ENCODE peak calls at places on chromosomes 12 and 14, in ten cellular contexts. V is foreskin keratinocyte, T is fibroblast of mammary gland, M is GM23338, P is lower leg skin, A is H9, X is ascending aorta, K is left ventricle myocardium inferior, N is progenitor cell of endocrine pancreas, O is lower lobe of right lung. C is an unnamed sample.

GRCh38 chr14:59787045-59787674 is 83.4 kb downstream of the RTN1 start:
- DNase-seq in V (no peak), T (no peak), M (peak), P (no peak), A (peak), X (no peak), K (no peak), N (no peak), O (no peak), C (no peak)

GRCh38 chr14:92316937-92317336 is 6.0 kb upstream of the SLC24A4 start:
- DNase-seq in V (peak), T (no peak), M (peak), P (no peak), A (no peak), X (no peak), K (no peak), N (no peak), O (no peak), C (no peak)

GRCh38 chr12:11958216-11959091 is 112.3 kb upstream of the BCL2L14 start:
- DNase-seq in V (peak), T (peak), M (no peak), P (no peak), A (no peak), X (no peak), K (no peak), N (no peak), O (no peak), C (no peak)

GRCh38 chr14:75229576-75229922 is 49.1 kb upstream of the FOS start:
- DNase-seq in V (peak), T (no peak), M (no peak), P (no peak), A (no peak), X (no peak), K (no peak), N (no peak), O (no peak), C (peak)

GRCh38 chr14:23294734-23295561 is 7.7 kb downstream of the PPP1R3E start:
- DNase-seq in V (peak), T (peak), M (peak), P (no peak), A (peak), X (no peak), K (no peak), N (no peak), O (peak), C (peak)

GRCh38 chr12:93122089-93122488 is 193.0 kb upstream of the EEA1 start:
- DNase-seq in V (peak), T (peak), M (no peak), P (no peak), A (no peak), X (no peak), K (no peak), N (no peak), O (no peak), C (no peak)

GRCh38 chr14:65170768-65171251 is 68.5 kb upstream of the MAX start:
- DNase-seq in V (peak), T (peak), M (peak), P (no peak), A (peak), X (no peak), K (no peak), N (no peak), O (no peak), C (peak)

GRCh38 chr12:32402170-32402569 is 2.8 kb downstream of the FGD4 start:
- DNase-seq in V (no peak), T (no peak), M (no peak), P (no peak), A (no peak), X (no peak), K (no peak), N (no peak), O (no peak), C (no peak)

GRCh38 chr12:24411948-24412347 is 462.5 kb upstream of the SOX5 start:
- DNase-seq in V (no peak), T (no peak), M (no peak), P (no peak), A (no peak), X (no peak), K (no peak), N (no peak), O (no peak), C (no peak)

GRCh38 chr12:91774471-91774921 is 371.1 kb downstream of the BTG1 start:
- DNase-seq in V (peak), T (peak), M (no peak), P (no peak), A (no peak), X (no peak), K (no peak), N (no peak), O (no peak), C (peak)

DNA sequence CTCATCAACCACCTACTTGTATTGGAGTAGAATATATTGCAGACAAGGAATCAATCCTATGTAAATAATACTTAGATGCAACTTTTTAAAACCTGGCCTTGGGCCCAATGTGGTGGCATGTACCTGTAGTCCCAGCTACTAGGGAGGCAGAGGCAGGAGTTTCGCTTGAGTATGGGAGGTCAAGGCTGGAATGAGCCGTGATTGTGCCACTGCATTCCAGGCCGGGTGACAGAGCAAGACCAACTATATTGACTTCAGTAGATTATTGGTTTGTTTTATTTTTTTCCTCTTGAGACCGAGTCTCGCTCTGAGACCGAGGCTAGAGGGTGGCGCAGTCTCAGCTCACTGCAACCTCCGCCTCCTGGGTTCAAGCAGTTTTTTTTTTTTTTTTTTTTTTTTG is 3.6 kb downstream of the LARP4 start:
- DNase-seq in V (no peak), T (no peak), M (no peak), P (no peak), A (no peak), X (no peak), K (no peak), N (no peak), O (no peak), C (no peak)
- TF ChIP-seq CTCF in V (no peak), T (no peak), M (no peak), P (no peak), A (no peak), X (no peak), K (no peak), N (no peak), O (no peak), C (no peak)

DNA sequence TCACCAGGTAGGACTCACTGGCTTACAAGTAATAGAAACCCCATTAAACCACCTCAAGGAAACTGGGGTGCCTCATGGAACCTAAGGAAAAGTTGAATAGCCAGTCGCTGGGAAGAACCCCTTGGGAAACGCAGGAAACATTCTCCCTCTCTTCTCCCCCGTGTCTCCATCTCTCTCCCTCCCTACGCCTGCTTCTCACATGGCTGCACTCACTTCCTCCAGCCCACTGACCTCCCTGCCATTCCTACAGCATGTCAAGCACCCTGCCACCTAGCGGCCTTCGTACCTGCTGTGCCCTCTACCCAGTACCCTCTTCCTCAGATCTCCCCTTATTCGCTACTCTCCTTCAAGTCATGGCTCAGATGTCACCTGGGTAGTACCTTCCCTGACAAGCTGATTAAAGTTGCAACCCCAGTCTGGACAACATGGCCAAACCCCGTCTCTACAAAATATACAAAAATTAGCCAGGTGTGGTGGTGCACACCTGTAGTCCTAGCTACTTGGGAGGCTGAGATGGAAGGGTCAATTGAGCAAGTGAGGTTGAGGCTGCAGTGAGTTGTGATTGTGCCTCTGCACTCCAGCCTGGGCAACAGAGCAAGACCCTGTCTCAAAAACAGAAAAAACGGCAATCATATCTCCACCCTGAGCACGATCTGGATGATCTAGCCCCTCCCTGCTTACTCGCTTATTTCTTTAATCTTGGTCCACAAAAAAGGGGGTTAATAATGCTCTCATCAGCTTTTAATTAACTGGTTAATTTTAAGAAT is 6.4 kb upstream of the DTX1 start:
- DNase-seq in V (no peak), T (no peak), M (peak), P (no peak), A (peak), X (no peak), K (no peak), N (no peak), O (no peak), C (peak)
- TF ChIP-seq CTCF in V (peak), T (peak), M (peak), P (no peak), A (peak), X (no peak), K (peak), N (peak), O (peak), C (no peak)

DNA sequence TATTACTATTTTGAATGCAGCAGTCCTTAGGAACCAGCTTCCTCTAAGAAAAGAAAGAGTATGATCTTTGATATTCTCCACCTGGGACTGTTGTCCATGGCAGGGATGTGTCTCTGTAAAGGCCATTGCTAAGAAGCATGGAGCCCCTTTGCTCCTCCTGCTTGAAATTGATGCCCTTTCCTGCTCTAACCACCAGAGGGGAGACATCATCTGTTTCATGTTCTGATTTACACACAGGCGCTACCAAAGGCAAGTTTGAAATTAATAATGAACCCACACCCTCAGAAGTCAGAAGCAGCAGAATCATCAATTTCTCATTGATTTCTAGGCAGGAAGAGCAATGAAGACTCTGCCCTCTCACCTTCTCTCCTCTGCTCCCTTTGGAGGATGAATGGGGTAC is 253.8 kb downstream of the RMST start:
- DNase-seq in V (peak), T (peak), M (peak), P (no peak), A (peak), X (no peak), K (no peak), N (no peak), O (no peak), C (no peak)
- TF ChIP-seq CTCF in V (peak), T (peak), M (peak), P (no peak), A (peak), X (no peak), K (peak), N (peak), O (peak), C (no peak)

GRCh38 chr12:48197549-48197966 is 5.5 kb downstream of the OR10AD1 start:
- DNase-seq in V (no peak), T (peak), M (peak), P (peak), A (no peak), X (no peak), K (no peak), N (no peak), O (no peak), C (peak)

GRCh38 chr12:48198619-48198973 is 4.5 kb downstream of the OR10AD1 start:
- DNase-seq in V (no peak), T (no peak), M (peak), P (peak), A (peak), X (no peak), K (peak), N (no peak), O (peak), C (peak)

GRCh38 chr12:48199784-48200198 is 3.3 kb downstream of the OR10AD1 start:
- DNase-seq in V (no peak), T (peak), M (peak), P (no peak), A (no peak), X (no peak), K (no peak), N (no peak), O (no peak), C (no peak)

GRCh38 chr12:48198985-48199384 is 4.1 kb downstream of the OR10AD1 start:
- DNase-seq in V (no peak), T (no peak), M (no peak), P (no peak), A (no peak), X (no peak), K (no peak), N (no peak), O (no peak), C (no peak)

DNA sequence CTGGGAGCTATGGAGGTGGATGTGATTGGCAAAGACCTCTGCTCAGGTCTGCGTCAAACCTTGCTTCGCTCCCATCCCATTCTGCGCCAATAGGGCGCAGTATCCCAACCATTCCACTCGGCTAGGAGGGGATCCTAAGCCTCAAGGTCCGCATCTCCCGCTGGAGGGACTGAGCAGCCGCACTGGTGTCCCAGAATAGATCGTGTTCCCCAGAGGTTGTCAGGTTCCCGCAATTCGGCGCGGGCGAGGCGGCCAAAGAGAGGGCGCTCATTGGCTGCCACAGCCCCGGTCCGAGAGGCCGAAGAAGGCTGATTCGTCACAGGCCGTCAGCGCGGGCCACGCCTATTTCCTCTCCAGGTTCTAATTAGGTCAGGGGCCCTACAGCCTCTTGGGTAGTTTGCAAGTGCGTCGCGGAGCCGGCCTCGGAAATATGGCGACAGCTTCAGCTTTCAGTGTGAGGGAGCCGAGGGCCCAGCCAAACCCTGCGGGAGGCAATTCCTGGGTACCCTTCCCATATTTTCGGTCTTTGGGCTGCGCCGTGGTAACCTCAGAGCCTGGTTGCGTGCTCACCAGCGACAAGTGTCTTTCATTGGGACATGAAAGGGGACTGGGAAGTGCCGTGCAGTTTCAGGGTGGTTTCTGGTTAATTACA is 5.0 kb downstream of the OR10AD1 start:
- DNase-seq in V (peak), T (peak), M (peak), P (peak), A (peak), X (peak), K (peak), N (peak), O (peak), C (peak)
- TF ChIP-seq CTCF in V (no peak), T (no peak), M (no peak), P (no peak), A (no peak), X (no peak), K (no peak), N (peak), O (no peak), C (peak)

DNA sequence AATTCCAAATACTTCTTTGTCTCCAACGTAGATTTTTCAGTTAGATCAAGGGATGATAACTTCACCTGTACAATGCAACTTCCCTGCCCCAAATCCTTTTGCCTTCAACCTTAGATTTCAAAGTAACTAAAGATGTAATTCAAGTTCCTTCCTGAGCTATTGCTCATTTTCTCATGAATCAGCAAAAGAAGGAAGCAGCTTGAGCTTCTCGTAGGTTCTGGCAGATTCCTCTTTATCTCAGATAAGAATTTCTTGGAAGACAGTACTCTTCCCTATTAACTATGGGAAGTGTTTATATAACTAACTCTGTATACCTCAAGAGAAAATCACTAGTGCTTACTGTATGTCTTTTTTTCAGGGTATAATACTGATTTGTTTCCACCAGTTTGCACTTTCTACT is 203.8 kb downstream of the RASSF9 start:
- DNase-seq in V (no peak), T (peak), M (no peak), P (no peak), A (no peak), X (no peak), K (no peak), N (no peak), O (no peak), C (no peak)
- TF ChIP-seq CTCF in V (no peak), T (no peak), M (no peak), P (no peak), A (no peak), X (no peak), K (no peak), N (no peak), O (no peak), C (no peak)

GRCh38 chr12:1629338-1630080 is 478 bp downstream of the WNT5B start:
- DNase-seq in V (no peak), T (peak), M (peak), P (no peak), A (peak), X (no peak), K (no peak), N (no peak), O (no peak), C (peak)
- TF ChIP-seq CTCF in V (peak), T (no peak), M (no peak), P (no peak), A (peak), X (no peak), K (peak), N (no peak), O (no peak), C (no peak)

DNA sequence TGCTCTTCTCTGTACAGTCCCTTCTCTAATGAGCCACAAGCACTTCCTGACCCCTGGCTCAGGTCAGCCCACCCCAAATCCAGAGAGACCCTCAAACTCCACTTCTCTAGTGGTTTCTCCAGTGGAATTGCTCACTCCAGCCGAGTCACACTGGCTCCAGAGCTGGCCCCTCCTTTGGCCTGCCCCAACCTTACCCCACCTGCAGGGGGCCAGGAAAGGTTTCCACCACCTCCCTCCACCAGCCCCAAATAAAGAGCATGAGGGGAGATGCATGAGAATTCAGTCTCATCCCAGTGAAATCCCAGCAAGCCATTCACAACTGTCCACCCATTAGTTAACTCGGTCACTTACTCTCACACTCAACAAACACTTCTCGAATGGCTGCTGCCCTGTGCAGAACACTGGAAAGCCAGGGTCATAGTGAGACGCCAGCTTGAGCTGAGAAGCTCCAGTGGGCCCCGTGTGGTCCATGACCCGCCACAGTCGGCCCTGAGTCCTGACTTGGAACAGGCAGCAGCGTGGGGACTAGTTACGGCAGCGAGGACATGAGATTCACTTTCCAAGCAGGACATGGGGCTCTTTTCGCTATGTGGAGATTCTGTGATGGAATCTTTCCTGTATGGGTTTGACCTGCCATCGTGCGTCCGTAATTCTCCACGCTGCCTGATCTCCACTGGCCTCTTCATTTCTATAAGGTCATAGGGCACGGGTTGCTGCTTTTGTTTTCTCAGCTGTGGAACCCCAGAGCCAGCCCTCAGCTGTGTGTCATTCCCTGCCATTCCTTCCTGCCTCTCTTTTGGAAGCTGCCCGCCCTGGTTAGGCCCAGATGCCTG is 44.2 kb downstream of the SLC6A12 start:
- DNase-seq in V (no peak), T (no peak), M (peak), P (no peak), A (no peak), X (no peak), K (no peak), N (no peak), O (no peak), C (no peak)
- TF ChIP-seq CTCF in V (peak), T (no peak), M (peak), P (no peak), A (peak), X (no peak), K (no peak), N (peak), O (no peak), C (no peak)